ENCODE peak calls at places on chromosomes 1 and 21, in nine cellular contexts. S, M, O, K, D, U, N, J and E are unnamed samples.

GRCh38 chr1:19010503-19010902 is 54.0 kb upstream of the IFFO2 start:
- DNase-seq in U (no peak), O (no peak), J (no peak), K (no peak), D (peak), M (no peak), N (no peak), S (no peak), E (no peak)

GRCh38 chr1:200903793-200904192 is 9.1 kb downstream of the INAVA start:
- DNase-seq in K (no peak), O (no peak), U (no peak), M (no peak), S (no peak), J (no peak), D (no peak), N (no peak), E (no peak)

GRCh38 chr1:100736324-100736723 is 16.8 kb downstream of the VCAM1 start:
- DNase-seq in K (no peak), J (no peak), N (peak), U (no peak), S (no peak), D (no peak), M (no peak), O (no peak), E (no peak)

GRCh38 chr21:33477066-33477465 is 2.7 kb downstream of the TMEM50B start:
- DNase-seq in U (no peak), D (no peak), O (no peak), K (no peak), S (no peak), J (no peak), M (no peak), N (no peak), E (no peak)

GRCh38 chr1:29551123-29551522 is 314.8 kb downstream of the PTPRU start:
- DNase-seq in S (no peak), D (no peak), U (no peak), M (no peak), O (no peak), J (no peak), N (no peak), K (no peak), E (peak)

GRCh38 chr1:230424440-230425251 is 1.5 kb downstream of the PGBD5 start:
- DNase-seq in N (no peak), D (no peak), K (peak), U (no peak), M (no peak), J (no peak), O (peak), S (peak), E (no peak)

GRCh38 chr1:32538887-32539583 is at the start of gene ZBTB8A:
- DNase-seq in D (peak), M (peak), K (no peak), J (peak), U (no peak), S (peak), O (peak), N (peak), E (peak)

GRCh38 chr1:53329183-53329544 is 1.3 kb upstream of the LRP8 start:
- DNase-seq in M (no peak), J (peak), U (no peak), N (no peak), S (no peak), O (peak), K (no peak), D (no peak), E (peak)

GRCh38 chr1:150213170-150214098 is 22.5 kb downstream of the ANP32E start:
- DNase-seq in U (peak), M (peak), D (peak), N (peak), K (peak), S (peak), J (peak), O (peak), E (peak)
- TF ChIP-seq CTCF in U (peak), M (peak), D (no peak), N (peak), K (peak), S (peak), J (no peak), O (no peak), E (peak)

GRCh38 chr1:12341667-12342066 is 111.8 kb downstream of the VPS13D start:
- DNase-seq in J (no peak), N (no peak), U (no peak), K (no peak), D (no peak), M (no peak), S (no peak), O (no peak), E (no peak)

GRCh38 chr1:12339861-12340557 is 110.2 kb downstream of the VPS13D start:
- DNase-seq in N (no peak), U (no peak), D (no peak), J (no peak), O (no peak), M (no peak), K (no peak), S (peak), E (no peak)

GRCh38 chr1:12338793-12339192 is 109.0 kb downstream of the VPS13D start:
- DNase-seq in U (no peak), S (no peak), O (no peak), K (no peak), N (no peak), D (no peak), J (no peak), M (no peak), E (no peak)

GRCh38 chr1:12338017-12338416 is 108.2 kb downstream of the VPS13D start:
- DNase-seq in O (no peak), D (no peak), J (no peak), U (no peak), K (no peak), S (no peak), N (no peak), M (no peak), E (no peak)

DNA sequence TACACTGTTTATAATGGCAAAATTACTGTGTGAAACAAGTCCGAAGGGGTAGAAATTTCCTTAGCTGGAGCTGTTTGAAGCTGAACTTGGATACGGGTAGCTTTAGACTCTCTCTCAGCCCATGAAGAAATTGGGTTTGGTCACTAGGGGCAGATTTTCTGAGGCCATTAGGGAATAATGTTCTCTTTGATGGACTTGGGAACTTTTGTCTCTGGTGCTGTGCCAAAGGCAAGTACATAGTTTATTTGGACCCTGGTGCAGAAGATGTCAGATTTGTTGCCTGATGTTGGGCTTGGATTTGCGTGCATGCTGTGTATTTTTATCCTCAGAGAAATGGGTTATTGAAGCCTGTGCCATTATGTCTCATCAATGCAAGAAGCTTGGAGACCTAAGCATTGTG is 109.6 kb downstream of the VPS13D start:
- DNase-seq in D (no peak), M (no peak), K (no peak), S (peak), O (no peak), N (no peak), J (no peak), U (no peak), E (no peak)
- TF ChIP-seq CTCF in D (no peak), M (no peak), K (no peak), S (peak), O (no peak), N (peak), J (peak), U (no peak), E (no peak)

DNA sequence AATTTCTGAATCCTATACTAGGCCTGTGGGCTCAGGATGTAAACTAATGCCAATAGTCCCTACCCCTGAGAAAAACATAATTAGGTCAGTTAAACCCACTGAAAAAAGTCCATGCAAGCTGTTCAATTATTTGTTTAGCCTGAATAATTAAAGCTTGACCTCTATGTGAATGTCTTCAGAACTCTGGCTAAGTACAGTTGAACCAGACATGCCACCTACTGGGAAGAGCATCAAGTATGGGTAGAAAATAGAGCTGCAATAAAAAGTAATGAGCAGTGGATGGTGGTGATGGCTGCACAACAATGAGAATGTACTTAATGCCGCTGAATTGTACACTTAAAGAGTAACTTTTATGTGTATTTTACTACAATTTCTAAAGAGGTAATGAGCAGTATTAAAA is 23.6 kb upstream of the SLC19A2 start:
- DNase-seq in D (no peak), S (no peak), N (no peak), U (no peak), K (no peak), M (no peak), J (no peak), O (no peak), E (no peak)
- TF ChIP-seq CTCF in D (no peak), S (peak), N (no peak), U (no peak), K (no peak), M (no peak), J (no peak), O (no peak), E (no peak)

GRCh38 chr21:29206445-29206844 is 76.0 kb downstream of the MAP3K7CL start:
- DNase-seq in K (no peak), J (no peak), N (no peak), S (no peak), U (no peak), D (no peak), O (no peak), M (no peak), E (no peak)

GRCh38 chr21:29208044-29208665 is 77.7 kb downstream of the MAP3K7CL start:
- DNase-seq in S (no peak), D (no peak), M (no peak), N (no peak), U (no peak), J (no peak), K (no peak), O (no peak), E (no peak)

GRCh38 chr21:29205988-29206387 is 75.5 kb downstream of the MAP3K7CL start:
- DNase-seq in M (no peak), N (no peak), K (no peak), D (no peak), S (no peak), U (no peak), J (no peak), O (no peak), E (no peak)

GRCh38 chr21:29208666-29209059 is 78.2 kb downstream of the MAP3K7CL start:
- DNase-seq in S (no peak), J (no peak), U (peak), M (no peak), O (no peak), N (peak), K (no peak), D (no peak), E (no peak)

DNA sequence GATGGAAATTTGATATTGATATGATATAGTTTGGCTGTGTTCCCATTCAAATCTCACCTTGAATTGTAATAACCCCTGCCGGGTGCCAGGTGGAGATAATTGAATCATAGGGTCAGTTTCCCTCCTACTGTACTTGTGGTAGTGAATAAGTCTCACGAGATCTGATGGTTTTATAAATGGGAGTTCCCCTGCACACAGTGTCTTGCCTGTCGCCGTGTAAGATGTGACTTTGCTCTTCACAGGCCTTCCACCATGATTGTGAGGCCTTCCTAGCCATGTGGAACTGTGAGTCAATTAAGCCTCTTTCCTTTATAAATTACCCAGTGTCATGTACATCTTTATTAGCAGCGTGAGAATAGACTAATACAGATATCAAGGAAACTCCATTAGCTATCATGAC is 74.6 kb downstream of the MAP3K7CL start:
- DNase-seq in D (no peak), S (no peak), O (no peak), K (no peak), M (no peak), J (no peak), N (no peak), U (no peak), E (no peak)
- TF ChIP-seq CTCF in D (no peak), S (no peak), O (no peak), K (no peak), M (no peak), J (no peak), N (no peak), U (no peak), E (no peak)

DNA sequence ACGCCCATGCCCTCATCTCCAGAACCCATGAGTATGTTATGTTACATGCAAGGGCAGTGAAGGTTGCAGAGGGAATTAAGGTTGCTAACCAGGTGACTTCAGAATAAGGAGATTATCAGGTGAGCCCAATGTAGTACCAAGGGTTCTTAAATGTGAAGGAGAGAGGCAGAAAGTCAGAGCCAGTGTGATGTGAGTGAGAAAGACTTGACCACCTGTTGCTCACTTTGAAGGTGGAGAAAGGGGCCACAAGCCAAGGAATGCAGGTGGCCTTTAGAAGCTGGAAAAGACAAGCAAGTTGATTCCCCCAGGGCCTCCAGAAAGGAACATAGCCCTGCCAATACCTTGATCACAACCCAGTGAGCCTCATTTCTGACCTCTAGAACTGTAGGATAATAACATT is 84.7 kb upstream of the CLDN14 start:
- DNase-seq in S (no peak), M (no peak), D (no peak), J (no peak), O (no peak), N (no peak), K (no peak), U (no peak), E (no peak)
- TF ChIP-seq CTCF in S (no peak), M (no peak), D (no peak), J (no peak), O (no peak), N (no peak), K (no peak), U (no peak), E (no peak)